ENCODE peak calls at places on chromosomes 2 and 18, in six cellular contexts. M is NCI-H1436, U is NCI-H774, J is SHP77, I is body of pancreas, B is BJ. O is an unnamed sample.

GRCh38 chr2:152792973-152793372 is 74.6 kb downstream of the ARL6IP6 start:
- DNase-seq in M (no peak), U (no peak), B (no peak), J (no peak), I (no peak), O (no peak)

GRCh38 chr2:10057231-10058107 is 14.1 kb downstream of the KLF11 start:
- DNase-seq in B (no peak), M (no peak), I (no peak), U (no peak), J (no peak), O (no peak)

GRCh38 chr18:12606592-12607315 is 51.2 kb downstream of the SPIRE1 start:
- DNase-seq in J (no peak), B (no peak), I (no peak), U (no peak), M (peak), O (peak)

GRCh38 chr2:9770308-9771100 is 72.8 kb upstream of the TAF1B start:
- DNase-seq in U (peak), J (peak), I (peak), B (no peak), M (peak), O (peak)

GRCh38 chr2:39007875-39008504 is 112.9 kb downstream of the SOS1 start:
- DNase-seq in B (no peak), J (no peak), U (no peak), I (no peak), M (no peak), O (no peak)

GRCh38 chr2:26838121-26838906 is 9.6 kb upstream of the DPYSL5 start:
- DNase-seq in B (no peak), U (no peak), J (no peak), M (no peak), I (no peak), O (no peak)

GRCh38 chr2:113050921-113051895 is 1.5 kb downstream of the IL36B start:
- DNase-seq in B (no peak), I (no peak), J (no peak), U (no peak), M (no peak), O (no peak)

GRCh38 chr2:22880161-22880560 is 504.8 kb upstream of the KLHL29 start:
- DNase-seq in I (no peak), J (no peak), U (no peak), M (no peak), B (no peak), O (no peak)

GRCh38 chr2:235537587-235537986 is 43.7 kb downstream of the AGAP1 start:
- DNase-seq in J (no peak), M (no peak), I (no peak), U (no peak), B (no peak), O (no peak)